ENCODE peak calls at places on chromosomes 1 and 21, in four cellular contexts. P, N, D and U are unnamed samples.

GRCh38 chr1:223887724-223888428 is 42.1 kb upstream of the TP53BP2 start:
- DNase-seq in P (no peak), N (peak), D (no peak), U (no peak)

GRCh38 chr1:167453156-167453555 is 65.2 kb downstream of the CD247 start:
- DNase-seq in P (no peak), N (no peak), D (no peak), U (no peak)

GRCh38 chr21:29547998-29548397 is 249.3 kb downstream of the BACH1 start:
- DNase-seq in P (no peak), N (no peak), D (no peak), U (no peak)

GRCh38 chr1:244319283-244320132 is 132.2 kb downstream of the ADSS2 start:
- DNase-seq in P (no peak), N (no peak), D (no peak), U (peak)

GRCh38 chr1:15501208-15502032 is 22.6 kb downstream of the CASP9 start:
- DNase-seq in P (peak), N (no peak), D (peak), U (no peak)

GRCh38 chr1:110150330-110151174 is at the start of gene SLC6A17:
- DNase-seq in P (no peak), N (no peak), D (no peak), U (no peak)

GRCh38 chr1:236795757-236796719 is 946 bp downstream of the MTR start:
- DNase-seq in P (no peak), N (no peak), D (no peak), U (no peak)

GRCh38 chr1:110053557-110054428 is 16.7 kb downstream of the ALX3 start:
- DNase-seq in P (peak), N (peak), D (peak), U (no peak)

GRCh38 chr1:38640371-38640770 is 219.2 kb downstream of the RRAGC start:
- DNase-seq in P (no peak), N (no peak), D (no peak), U (no peak)

GRCh38 chr1:93437976-93438605 is 9.8 kb upstream of the FNBP1L start:
- DNase-seq in P (no peak), N (no peak), D (no peak), U (no peak)

GRCh38 chr1:214233856-214234634 is 46.9 kb upstream of the SMYD2 start:
- DNase-seq in P (no peak), N (no peak), D (no peak), U (no peak)

GRCh38 chr1:204837440-204838084 is 33.1 kb upstream of the NFASC start:
- DNase-seq in P (no peak), N (no peak), D (peak), U (no peak)

GRCh38 chr1:230982698-230983097 is 3.8 kb downstream of the ARV1 start:
- DNase-seq in P (no peak), N (no peak), D (no peak), U (no peak)

GRCh38 chr1:23331713-23332112 is 12.4 kb downstream of the HNRNPR start:
- DNase-seq in P (no peak), N (no peak), D (no peak), U (no peak)

GRCh38 chr1:30763654-30764248 is 6.2 kb upstream of the LAPTM5 start:
- DNase-seq in P (no peak), N (no peak), D (no peak), U (no peak)

GRCh38 chr1:30764939-30765582 is 7.5 kb upstream of the LAPTM5 start:
- DNase-seq in P (no peak), N (no peak), D (no peak), U (no peak)

GRCh38 chr1:30764396-30764795 is 6.8 kb upstream of the LAPTM5 start:
- DNase-seq in P (no peak), N (no peak), D (no peak), U (no peak)

GRCh38 chr1:30768169-30768829 is 10.7 kb upstream of the LAPTM5 start:
- DNase-seq in P (no peak), N (no peak), D (no peak), U (no peak)

DNA sequence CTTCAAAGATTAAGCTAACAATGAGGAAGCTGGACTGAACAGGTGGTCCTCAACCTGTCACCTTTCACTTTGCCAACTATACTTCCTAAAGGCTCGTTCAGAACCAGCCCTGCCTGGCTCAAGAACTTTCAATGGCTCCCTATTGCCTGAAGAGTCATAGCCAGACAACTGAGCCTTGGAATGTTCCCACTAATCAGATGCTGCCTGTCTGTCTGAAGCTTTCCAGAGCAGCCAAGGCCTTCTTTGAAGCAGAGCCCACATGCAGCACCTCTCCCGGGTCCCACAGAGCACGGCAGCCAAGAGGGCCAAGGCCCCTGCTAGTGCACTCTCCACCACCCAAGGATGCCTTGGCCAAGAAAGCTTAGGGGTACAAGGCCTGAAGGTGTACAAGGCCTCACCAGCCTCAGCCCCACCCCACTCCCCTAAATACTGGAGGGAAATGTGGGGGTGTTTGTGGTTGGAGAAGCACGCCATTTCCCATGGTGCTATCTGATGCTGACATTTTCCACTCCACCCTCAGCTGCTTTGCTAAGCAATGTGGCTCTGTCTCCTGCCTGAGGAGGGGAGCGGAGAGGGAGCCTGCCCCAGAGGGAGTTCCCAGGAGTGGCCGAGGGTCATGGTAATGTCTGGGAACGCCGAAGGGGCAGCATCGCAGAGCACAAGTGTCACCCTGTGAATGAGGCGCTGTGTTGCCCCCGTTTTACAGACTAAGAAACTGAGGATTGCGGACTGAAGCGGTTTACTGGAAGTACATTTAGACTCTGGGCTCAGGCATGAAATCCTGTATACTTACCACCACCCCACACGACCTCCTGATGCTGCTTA is 8.2 kb upstream of the LAPTM5 start:
- DNase-seq in P (no peak), N (no peak), D (no peak), U (no peak)
- H3K4me3 ChIP-seq in P (no peak), N (no peak), D (no peak), U (no peak)

GRCh38 chr1:20365421-20366075 is 74.9 kb downstream of the VWA5B1 start:
- DNase-seq in P (no peak), N (no peak), D (no peak), U (no peak)

GRCh38 chr1:20367626-20368025 is 77.0 kb downstream of the VWA5B1 start:
- DNase-seq in P (no peak), N (no peak), D (no peak), U (no peak)

GRCh38 chr1:20368866-20369545 is 78.3 kb downstream of the VWA5B1 start:
- DNase-seq in P (no peak), N (no peak), D (no peak), U (no peak)

GRCh38 chr1:20366766-20367602 is 76.3 kb downstream of the VWA5B1 start:
- DNase-seq in P (no peak), N (no peak), D (peak), U (no peak)

DNA sequence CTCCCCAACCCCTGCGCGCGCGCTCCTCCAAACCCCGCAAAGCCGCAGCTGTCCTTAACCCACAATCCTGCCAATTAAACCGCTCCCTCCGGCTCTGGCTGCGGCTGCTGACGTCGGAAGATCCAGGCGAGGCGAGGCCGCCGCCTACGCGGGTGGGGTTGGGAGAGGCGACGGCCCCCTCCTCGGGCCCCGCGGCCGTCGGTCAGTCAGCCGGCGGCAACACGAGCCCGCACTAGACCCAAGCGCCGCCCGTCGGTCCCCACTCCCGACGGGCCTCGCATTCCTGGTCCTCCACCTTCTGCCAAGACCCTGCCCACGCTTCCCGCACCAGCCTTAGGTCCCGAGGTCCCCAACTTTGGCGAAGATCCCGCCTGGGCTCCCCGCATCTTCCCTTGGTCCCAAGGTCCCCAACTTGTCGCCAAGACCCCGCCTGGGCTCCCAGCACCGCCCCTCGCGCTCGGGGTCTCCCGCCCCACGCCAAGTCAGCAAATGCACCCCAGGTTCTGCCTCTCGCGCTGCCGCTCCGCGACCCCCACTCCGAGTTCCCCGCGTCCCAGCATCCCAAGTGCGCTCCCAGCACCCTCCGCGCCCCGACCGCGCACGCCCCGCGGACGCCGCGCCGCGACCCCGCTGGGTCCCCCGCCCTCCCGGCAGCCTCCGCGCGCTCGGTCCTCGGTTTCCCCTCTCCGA is 75.5 kb downstream of the VWA5B1 start:
- DNase-seq in P (no peak), N (no peak), D (peak), U (no peak)
- H3K4me3 ChIP-seq in P (no peak), N (peak), D (peak), U (no peak)

DNA sequence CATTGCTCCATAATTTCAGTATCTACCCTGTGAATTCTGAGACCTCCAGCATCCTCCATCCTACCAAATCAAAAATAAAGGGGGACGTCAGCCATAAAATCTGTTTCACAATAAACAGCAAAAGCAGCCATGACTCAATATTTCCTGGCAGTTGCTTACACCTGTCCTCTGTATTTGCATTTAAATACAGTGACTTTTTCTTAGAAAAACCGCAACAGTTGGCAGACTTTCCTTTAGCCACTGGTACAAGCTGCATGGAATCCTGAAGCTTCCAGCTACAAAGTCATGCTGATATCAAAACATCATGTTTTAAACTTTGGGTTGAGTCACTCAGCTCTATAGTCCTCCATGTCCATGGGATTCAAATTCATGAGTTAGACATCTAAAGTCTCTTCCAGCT is 278.0 kb upstream of the KAZN start:
- DNase-seq in P (no peak), N (no peak), D (no peak), U (no peak)
- H3K4me3 ChIP-seq in P (no peak), N (no peak), D (no peak), U (no peak)

DNA sequence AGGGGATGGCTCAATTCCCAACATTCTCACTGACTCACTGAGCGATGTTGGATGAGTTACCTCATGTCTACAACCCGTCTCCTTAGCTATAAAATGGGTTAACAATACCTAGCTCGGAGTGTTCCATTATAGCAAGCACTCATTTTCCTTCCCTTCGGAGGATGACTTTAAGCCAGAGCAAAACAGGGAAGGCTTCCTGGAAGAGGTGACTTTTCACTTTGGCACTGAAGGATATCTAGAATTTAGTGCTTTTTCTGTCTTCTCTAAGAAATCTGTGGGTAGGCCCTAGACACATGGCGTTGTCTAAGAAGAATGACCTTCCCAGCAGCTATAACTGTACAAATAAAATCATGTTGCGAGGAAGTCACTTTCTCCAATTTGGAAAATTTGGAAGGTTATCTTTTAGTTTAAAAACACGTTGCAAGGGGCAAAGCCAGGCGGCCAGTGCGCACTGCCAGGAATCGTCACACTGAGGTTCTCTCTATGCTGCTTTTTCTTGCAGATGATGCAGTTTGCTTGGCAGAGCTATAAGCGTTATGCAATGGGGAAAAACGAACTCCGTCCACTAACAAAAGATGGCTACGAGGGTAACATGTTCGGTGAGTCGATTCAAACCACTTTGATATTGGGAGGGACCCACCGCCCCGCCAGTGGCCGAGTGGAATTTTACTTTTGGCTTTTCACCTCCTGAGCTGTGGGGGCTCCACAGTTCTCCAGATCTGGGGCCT is 69.5 kb downstream of the MAN1C1 start:
- DNase-seq in P (no peak), N (peak), D (no peak), U (no peak)
- H3K4me3 ChIP-seq in P (no peak), N (no peak), D (no peak), U (no peak)

GRCh38 chr1:26094076-26094669 is 17.5 kb upstream of the PDIK1L start:
- DNase-seq in P (no peak), N (no peak), D (peak), U (no peak)
- H3K4me3 ChIP-seq in P (no peak), N (no peak), D (peak), U (no peak)

DNA sequence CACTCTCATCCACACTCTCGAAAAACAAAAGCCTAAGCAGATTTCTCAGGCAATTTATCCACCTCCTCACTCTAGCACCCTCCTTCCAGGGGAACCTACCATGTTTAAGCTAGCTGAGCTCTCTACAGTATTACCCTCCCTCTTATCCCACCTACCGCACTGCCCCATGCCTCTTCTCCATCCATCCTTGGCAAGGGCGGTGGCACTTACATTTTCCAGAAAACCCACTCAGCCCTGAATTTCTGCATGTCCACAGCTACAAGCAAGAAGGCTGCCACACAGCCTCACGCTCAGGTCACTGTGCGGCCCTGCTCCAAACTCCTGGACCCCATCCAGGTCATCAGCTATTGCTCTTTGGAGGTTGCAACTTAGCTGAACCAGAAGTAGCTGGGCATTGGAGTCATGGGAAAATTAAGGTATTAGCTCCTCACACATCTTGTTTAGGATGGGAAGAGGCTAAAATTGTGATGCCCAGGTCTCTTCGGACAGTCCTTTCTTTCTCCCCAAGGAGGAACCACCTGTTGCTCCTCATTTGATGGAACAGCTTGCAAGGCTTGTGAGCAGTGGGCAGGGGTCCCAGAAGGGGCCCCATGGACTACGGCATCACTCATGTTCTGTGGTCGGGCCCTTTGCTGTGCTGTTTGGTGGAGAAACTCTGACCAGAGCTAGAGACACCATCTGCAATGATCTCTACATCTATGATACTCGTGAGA is 1.1 kb downstream of the KLHDC9 start:
- DNase-seq in P (no peak), N (no peak), D (no peak), U (no peak)
- H3K4me3 ChIP-seq in P (no peak), N (no peak), D (peak), U (no peak)

GRCh38 chr1:183285746-183286145 is 99.7 kb downstream of the LAMC2 start:
- DNase-seq in P (no peak), N (no peak), D (no peak), U (no peak)
- H3K4me3 ChIP-seq in P (no peak), N (no peak), D (no peak), U (no peak)

GRCh38 chr1:20119351-20119750 is at the start of gene PLA2G2D:
- DNase-seq in P (no peak), N (no peak), D (no peak), U (no peak)
- H3K4me3 ChIP-seq in P (no peak), N (no peak), D (no peak), U (no peak)

GRCh38 chr1:212283741-212284140 is 1.5 kb upstream of the PPP2R5A start:
- DNase-seq in P (no peak), N (no peak), D (no peak), U (no peak)
- H3K4me3 ChIP-seq in P (no peak), N (no peak), D (peak), U (peak)